ENCODE peak calls at places on chromosomes 6 and 20, in ten cellular contexts. D is endodermal cell; L is CD8-positive, alpha-beta memory T cell; Z is Peyer's patch; A is neuronal stem cell; O is heart left ventricle; B is Panc1; W is Karpas-422; R is pancreas; J is CD4-positive, alpha-beta memory T cell. Q is an unnamed sample.

GRCh38 chr6:44397424-44398169 is 10.1 kb downstream of the CDC5L start:
- DNase-seq in D (no peak), L (no peak), Z (no peak), A (no peak), O (no peak), B (no peak), W (no peak), R (no peak), J (no peak), Q (no peak)

GRCh38 chr6:160239929-160240690 is 18.5 kb downstream of the SLC22A2 start:
- DNase-seq in D (no peak), L (no peak), Z (no peak), A (no peak), O (no peak), B (no peak), W (no peak), R (no peak), J (no peak), Q (no peak)

GRCh38 chr6:141848029-141848890 is 284.5 kb upstream of the GJE1 start:
- DNase-seq in D (no peak), L (peak; percentile 2), Z (peak; percentile 49), A (no peak), O (no peak), B (no peak), W (no peak), R (no peak), J (peak; percentile 60), Q (no peak)

GRCh38 chr6:132405143-132405915 is 4.1 kb upstream of the MOXD1 start:
- DNase-seq in D (no peak), L (no peak), Z (no peak), A (no peak), O (no peak), B (no peak), W (no peak), R (no peak), J (no peak), Q (no peak)

GRCh38 chr6:154721460-154721859 is 11.8 kb upstream of the SCAF8 start:
- DNase-seq in D (no peak), L (no peak), Z (no peak), A (no peak), O (no peak), B (no peak), W (no peak), R (no peak), J (no peak), Q (no peak)

GRCh38 chr6:51257938-51258337 is 439.3 kb downstream of the TFAP2B start:
- DNase-seq in D (no peak), L (no peak), Z (no peak), A (no peak), O (no peak), B (no peak), W (no peak), R (no peak), J (no peak), Q (no peak)

GRCh38 chr20:57428611-57429496 is 37.7 kb downstream of the RBM38 start:
- DNase-seq in D (no peak), L (no peak), Z (no peak), A (no peak), O (no peak), B (no peak), W (peak; percentile 68), R (no peak), J (no peak), Q (peak; percentile 70)

GRCh38 chr6:7479801-7480266 is 61.6 kb upstream of the DSP start:
- DNase-seq in D (no peak), L (no peak), Z (peak; percentile 71), A (no peak), O (no peak), B (no peak), W (no peak), R (peak; percentile 54), J (no peak), Q (peak; percentile 50)

GRCh38 chr6:99588618-99589289 is 17.9 kb upstream of the PRDM13 start:
- DNase-seq in D (peak; percentile 95), L (peak; percentile 36), Z (peak; percentile 81), A (peak; percentile 65), O (peak; percentile 44), B (peak; percentile 15), W (peak; percentile 76), R (peak; percentile 69), J (peak; percentile 61), Q (peak; percentile 81)

GRCh38 chr6:111687652-111688051 is 82.0 kb upstream of the TRAF3IP2 start:
- DNase-seq in D (no peak), L (no peak), Z (peak; percentile 65), A (no peak), O (no peak), B (no peak), W (peak; percentile 48), R (no peak), J (no peak), Q (no peak)

DNA sequence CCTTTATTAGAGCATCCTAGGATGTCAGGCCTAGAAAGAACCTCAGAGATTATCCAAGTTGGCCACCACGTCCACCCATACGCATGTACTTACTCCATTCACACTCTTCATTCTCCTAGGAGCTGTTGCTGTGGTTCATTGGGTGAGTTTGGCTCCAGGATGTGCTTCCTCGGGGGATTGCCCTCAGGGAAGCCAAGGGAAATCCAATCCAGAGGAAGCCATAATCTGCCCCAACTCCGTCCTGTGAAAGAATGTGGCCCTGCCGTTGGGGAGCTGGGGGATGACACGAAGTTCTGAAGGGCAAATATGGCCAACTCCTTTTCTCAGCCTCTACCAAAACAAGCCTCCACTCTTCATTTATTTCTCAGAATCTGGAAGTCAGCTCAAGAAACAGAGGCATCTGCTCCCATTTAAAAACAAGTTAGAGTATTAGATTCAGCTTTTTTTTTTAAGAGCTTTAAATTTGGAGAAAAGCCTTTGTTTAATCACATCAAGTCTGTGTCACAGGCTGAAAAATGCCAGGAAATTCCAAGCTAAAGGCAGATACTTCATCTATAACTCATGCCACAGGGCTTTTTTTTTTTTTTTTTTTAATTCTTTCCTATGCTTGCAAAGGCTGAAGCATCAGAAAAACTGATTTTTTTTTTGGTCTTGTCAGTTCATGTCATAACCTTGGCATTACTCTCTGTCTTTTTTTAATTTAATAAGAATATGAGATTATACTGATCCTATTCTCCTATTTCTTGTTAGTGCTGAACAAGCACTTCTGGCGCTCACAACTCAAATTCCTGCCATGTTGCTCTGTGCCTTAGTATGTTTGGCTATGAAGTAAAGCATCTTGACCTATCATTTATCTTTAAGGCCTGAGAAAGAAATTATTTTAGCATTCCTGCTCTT is 480.9 kb upstream of the MARCKS start:
- DNase-seq in D (no peak), L (no peak), Z (no peak), A (no peak), O (no peak), B (no peak), W (no peak), R (no peak), J (no peak), Q (no peak)
- H3K4me1 ChIP-seq in D (no peaks in the 10 kb centered on the region), L (no peaks in the 10 kb centered on the region), Z (no peaks in the 10 kb centered on the region), A (no peaks in the 10 kb centered on the region), O (no peaks in the 10 kb centered on the region), B (no peaks in the 10 kb centered on the region), W (no peaks in the 10 kb centered on the region), R (no peaks in the 10 kb centered on the region), J (no peaks in the 10 kb centered on the region), Q (no peaks in the 10 kb centered on the region)

GRCh38 chr6:119312875-119313338 is 36.7 kb downstream of the MAN1A1 start:
- DNase-seq in D (peak; percentile 63), L (no peak), Z (peak; percentile 71), A (no peak), O (no peak), B (no peak), W (no peak), R (no peak), J (peak; percentile 23), Q (no peak)
- H3K4me3 ChIP-seq in D (no peak overlapping the region), L (peak overlapping the region; percentile 35), Z (no peak overlapping the region), A (no peak overlapping the region), O (no peak overlapping the region), B (no peak overlapping the region), W (no peak overlapping the region), R (no peak overlapping the region), J (no peak overlapping the region), Q (no peak overlapping the region)

GRCh38 chr6:163572612-163573011 is 158.1 kb downstream of the QKI start:
- DNase-seq in D (peak; percentile 82), L (no peak), Z (no peak), A (no peak), O (no peak), B (no peak), W (no peak), R (no peak), J (no peak), Q (no peak)
- H3K4me1 ChIP-seq in D (no peaks in the 10 kb centered on the region), L (no peaks in the 10 kb centered on the region), Z (no peaks in the 10 kb centered on the region), A (peaks cover 4% of the 10 kb centered on the region), O (no peaks in the 10 kb centered on the region), B (peaks cover 2% of the 10 kb centered on the region), W (no peaks in the 10 kb centered on the region), R (peaks cover 2% of the 10 kb centered on the region), J (no peaks in the 10 kb centered on the region), Q (no peaks in the 10 kb centered on the region)

DNA sequence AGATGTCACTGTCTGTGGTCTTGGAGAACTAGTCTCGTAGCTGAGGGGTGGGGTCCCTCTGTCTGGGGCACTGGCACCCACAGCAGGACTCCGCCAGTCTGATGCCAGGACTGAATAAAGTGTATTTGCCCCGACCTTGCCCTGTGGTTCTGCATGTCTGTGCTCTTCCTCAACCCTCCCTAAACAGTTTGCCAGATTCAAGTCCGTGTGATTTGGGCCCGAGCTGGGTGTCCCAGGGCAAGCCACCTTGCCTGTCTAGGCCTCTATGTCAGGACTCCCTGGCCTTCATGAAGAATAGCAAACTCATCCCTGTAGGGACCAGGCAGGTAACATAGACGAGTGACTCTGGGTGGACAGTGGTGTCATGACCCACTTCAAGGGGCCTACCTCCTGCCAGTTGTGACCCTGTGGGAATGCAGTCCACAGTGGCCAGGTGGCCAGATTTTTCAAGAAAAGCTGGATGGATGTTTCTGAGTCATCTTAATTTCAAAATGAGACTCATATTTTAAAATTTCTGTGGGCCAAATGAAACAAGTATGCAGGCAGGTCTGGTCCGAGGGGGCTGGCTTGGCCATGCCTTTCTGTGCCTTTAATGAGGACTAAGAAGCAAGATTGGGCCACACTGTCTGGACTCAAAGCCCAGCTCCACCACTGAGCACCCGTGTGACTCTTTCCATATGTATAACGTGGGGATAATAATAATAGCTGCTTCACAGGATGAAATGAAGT is 3.4 kb downstream of the SOX12 start:
- DNase-seq in D (peak; percentile 47), L (no peak), Z (no peak), A (no peak), O (no peak), B (no peak), W (peak; percentile 43), R (no peak), J (no peak), Q (no peak)
- H3K4me3 ChIP-seq in D (peak overlapping the region; percentile 83), L (no peak overlapping the region), Z (no peak overlapping the region), A (peak overlapping the region; percentile 98), O (no peak overlapping the region), B (peak overlapping the region; percentile 79), W (peak overlapping the region; percentile 85), R (no peak overlapping the region), J (no peak overlapping the region), Q (no peak overlapping the region)

Q was measured in stomach.